ENCODE peak calls at places on chromosomes 6 and 20, in nine cellular contexts. O is central memory CD4-positive, alpha-beta T cell; U is astrocyte of the spinal cord; S is H54; L is cardiac fibroblast; A is activated CD4-positive, alpha-beta T cell treated with anti-CD3 and anti-CD28 coated beads for 48 hours; D is AG20443; P is nucleus accumbens; V is adipocyte. R is an unnamed sample.

GRCh38 chr6:86707545-86708120 is 229.7 kb upstream of the HTR1E start:
- DNase-seq in O (no peak), U (no peak), S (no peak), L (no peak), A (no peak), D (no peak), P (no peak), V (no peak), R (no peak)

GRCh38 chr20:37907330-37907676 is 4.4 kb downstream of the VSTM2L start:
- DNase-seq in O (no peak), U (no peak), S (peak; percentile 59), L (no peak), A (no peak), D (no peak), P (no peak), V (no peak), R (no peak)

GRCh38 chr6:21590345-21590744 is 3.2 kb upstream of the SOX4 start:
- DNase-seq in O (no peak), U (no peak), S (no peak), L (no peak), A (no peak), D (no peak), P (no peak), V (no peak), R (no peak)

GRCh38 chr6:157614026-157614484 is 209.0 kb upstream of the SNX9 start:
- DNase-seq in O (no peak), U (peak; percentile 6), S (no peak), L (no peak), A (no peak), D (no peak), P (no peak), V (no peak), R (peak; percentile 35)

GRCh38 chr6:159968295-159969203 is at the start of gene IGF2R:
- DNase-seq in O (peak; percentile 91), U (peak; percentile 89), S (peak; percentile 75), L (peak; percentile 86), A (peak; percentile 96), D (peak; percentile 99), P (peak; percentile 79), V (peak; percentile 97), R (peak; percentile 88)

GRCh38 chr6:920512-920911 is 227.6 kb upstream of the EXOC2 start:
- DNase-seq in O (no peak), U (no peak), S (no peak), L (no peak), A (no peak), D (no peak), P (no peak), V (no peak), R (no peak)

GRCh38 chr6:83057705-83058321 is 7.8 kb downstream of the UBE3D start:
- DNase-seq in O (no peak), U (peak; percentile 51), S (no peak), L (peak; percentile 69), A (peak; percentile 27), D (peak; percentile 73), P (no peak), V (peak; percentile 77), R (peak; percentile 67)

GRCh38 chr6:18425218-18425617 is 38.1 kb downstream of the RNF144B start:
- DNase-seq in O (no peak), U (no peak), S (no peak), L (no peak), A (no peak), D (no peak), P (no peak), V (no peak), R (no peak)

GRCh38 chr20:63518946-63519764 is 1.4 kb upstream of the PPDPF start:
- DNase-seq in O (no peak), U (no peak), S (no peak), L (no peak), A (no peak), D (no peak), P (no peak), V (no peak), R (no peak)

GRCh38 chr6:31626952-31627351 is 6.4 kb downstream of the PRRC2A start:
- DNase-seq in O (no peak), U (no peak), S (no peak), L (no peak), A (no peak), D (no peak), P (no peak), V (no peak), R (no peak)